ENCODE peak calls at places on chromosomes 11 and 22, in five cellular contexts. K, L, D, J and Q are unnamed samples. For H3K4me1, the result is how much of the 10 kb centered on the place peaks cover.

GRCh38 chr11:11171285-11171684 is 181.8 kb downstream of the CSNK2A3 start:
- DNase-seq in K (peak), L (no peak), D (no peak), J (no peak), Q (no peak)

GRCh38 chr11:119315139-119316016 is 1.6 kb downstream of the MCAM start:
- DNase-seq in K (no peak), L (no peak), D (peak), J (peak), Q (peak)

GRCh38 chr22:45200862-45201511 is 37.3 kb downstream of the NUP50 start:
- DNase-seq in K (no peak), L (no peak), D (no peak), J (no peak), Q (peak)

GRCh38 chr11:44066732-44067131 is 662 bp downstream of the ACCS start:
- DNase-seq in K (no peak), L (peak), D (no peak), J (peak), Q (no peak)

GRCh38 chr11:70066136-70066520 is 12.0 kb upstream of the ANO1 start:
- DNase-seq in K (no peak), L (no peak), D (no peak), J (no peak), Q (no peak)

GRCh38 chr11:97516688-97517087 is 1126.9 kb downstream of the JRKL start:
- DNase-seq in K (no peak), L (no peak), D (no peak), J (no peak), Q (no peak)

GRCh38 chr22:29225422-29226090 is 19.9 kb downstream of the EMID1 start:
- DNase-seq in K (no peak), L (no peak), D (no peak), J (peak), Q (peak)

GRCh38 chr11:19605500-19606371 is 106.9 kb upstream of the NAV2 start:
- DNase-seq in K (no peak), L (peak), D (no peak), J (no peak), Q (no peak)

GRCh38 chr11:46381836-46382643 is 571 bp downstream of the MDK start:
- DNase-seq in K (no peak), L (no peak), D (no peak), J (no peak), Q (peak)

GRCh38 chr22:50641696-50642607 is 14.0 kb upstream of the ARSA start:
- DNase-seq in K (no peak), L (no peak), D (no peak), J (no peak), Q (no peak)

GRCh38 chr22:37503850-37504249 is 15.4 kb downstream of the CARD10 start:
- DNase-seq in K (no peak), L (no peak), D (no peak), J (peak), Q (peak)
- H3K4me1 ChIP-seq in K (under half), L (under half), D (under half), J (half or more), Q (half or more)

DNA sequence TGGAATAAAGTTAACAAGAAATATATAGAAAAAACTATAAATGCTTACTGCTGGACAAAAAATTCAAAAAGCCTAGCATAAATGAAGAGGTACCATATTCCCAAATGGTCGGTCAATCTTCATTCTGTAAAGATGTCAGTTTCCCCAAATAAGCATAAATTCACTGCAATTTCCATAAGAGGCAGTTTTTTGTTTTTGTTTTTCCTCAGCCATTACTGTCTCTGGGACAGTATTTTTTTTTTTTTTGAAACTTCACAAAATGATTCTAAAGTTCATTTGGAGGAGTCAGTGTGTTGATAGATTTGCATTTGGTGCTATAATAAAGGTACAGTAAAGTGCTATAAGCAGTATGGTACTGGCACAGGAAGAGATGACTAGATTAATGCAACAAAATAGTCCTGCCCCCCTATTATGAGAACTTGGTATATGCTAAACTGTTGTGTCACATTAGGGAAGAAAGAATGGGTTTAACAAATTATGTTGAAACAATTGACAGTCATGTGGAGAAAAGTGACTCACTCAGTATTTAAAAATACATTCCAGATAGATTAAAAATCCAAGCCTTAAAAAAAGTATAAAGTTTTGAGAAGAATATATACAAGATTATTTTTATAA is 2.5 kb upstream of the FTH1 start:
- DNase-seq in K (no peak), L (no peak), D (no peak), J (no peak), Q (no peak)
- H3K4me1 ChIP-seq in K (half or more), L (under half), D (under half), J (half or more), Q (under half)

DNA sequence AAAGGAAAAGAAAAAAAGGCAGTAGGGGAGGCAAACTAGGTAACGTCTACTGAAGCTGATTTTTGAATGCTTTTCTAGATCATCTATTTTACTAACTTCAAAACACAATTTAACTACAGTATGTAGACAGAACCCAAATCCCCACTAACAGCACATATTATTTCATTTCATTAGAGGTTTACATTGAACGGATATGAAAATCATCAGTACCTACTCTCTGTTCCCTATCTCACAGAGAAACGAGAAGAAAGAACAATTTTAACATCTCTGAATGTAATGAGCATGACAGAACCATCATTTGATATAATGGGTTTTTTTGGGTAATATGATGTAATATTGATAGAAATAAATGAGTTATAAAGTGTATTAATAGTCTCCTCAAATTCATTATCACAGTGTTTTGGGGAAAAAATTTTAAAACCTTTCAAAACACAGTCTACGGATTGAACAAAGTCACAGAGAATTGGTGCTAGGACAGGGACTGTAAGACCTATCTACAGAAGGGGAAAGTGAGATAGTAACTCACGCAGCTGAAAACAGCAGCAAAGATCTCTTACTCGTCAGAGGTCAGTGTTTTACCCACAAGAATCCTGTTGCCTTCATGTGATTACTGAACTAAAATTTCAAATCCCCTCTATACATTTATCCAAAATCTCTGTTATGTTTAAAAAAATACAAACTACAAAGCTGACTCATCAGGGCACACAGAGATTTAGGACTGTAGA is 77.3 kb downstream of the ZBTB44 start:
- DNase-seq in K (no peak), L (no peak), D (no peak), J (no peak), Q (no peak)
- H3K4me1 ChIP-seq in K (under half), L (under half), D (under half), J (under half), Q (under half)

GRCh38 chr11:122672892-122673291 is 17.4 kb downstream of the UBASH3B start:
- DNase-seq in K (peak), L (no peak), D (no peak), J (peak), Q (no peak)

GRCh38 chr11:122666743-122667142 is 11.2 kb downstream of the UBASH3B start:
- DNase-seq in K (no peak), L (no peak), D (no peak), J (no peak), Q (no peak)

GRCh38 chr11:122671270-122671906 is 15.9 kb downstream of the UBASH3B start:
- DNase-seq in K (no peak), L (no peak), D (no peak), J (no peak), Q (no peak)

GRCh38 chr11:122668562-122669090 is 13.1 kb downstream of the UBASH3B start:
- DNase-seq in K (no peak), L (no peak), D (peak), J (no peak), Q (no peak)

DNA sequence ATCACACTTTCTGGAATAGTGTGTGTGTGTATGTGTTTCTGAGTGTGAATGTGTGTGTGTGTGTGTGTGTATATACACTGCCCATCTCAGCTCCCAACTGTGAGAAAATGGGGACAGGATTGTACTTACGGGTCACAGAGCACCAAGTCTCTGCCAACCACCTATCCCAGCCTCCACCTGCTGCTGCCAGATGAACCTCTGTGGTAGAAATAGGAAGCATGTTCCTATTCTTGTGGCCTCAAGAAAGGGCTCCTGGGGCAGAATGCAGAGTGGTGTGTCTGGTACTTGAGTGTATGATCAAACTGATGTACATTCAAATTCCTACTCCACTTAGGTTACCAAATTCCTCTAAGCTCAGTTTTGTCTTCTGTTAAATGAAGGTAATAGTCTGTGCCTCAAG is 14.6 kb downstream of the UBASH3B start:
- DNase-seq in K (no peak), L (no peak), D (no peak), J (no peak), Q (no peak)
- H3K4me1 ChIP-seq in K (under half), L (under half), D (half or more), J (under half), Q (under half)

GRCh38 chr22:19875531-19876313 is 21.0 kb upstream of the GNB1L start:
- DNase-seq in K (no peak), L (no peak), D (no peak), J (no peak), Q (peak)
- H3K4me1 ChIP-seq in K (under half), L (under half), D (under half), J (under half), Q (under half)

DNA sequence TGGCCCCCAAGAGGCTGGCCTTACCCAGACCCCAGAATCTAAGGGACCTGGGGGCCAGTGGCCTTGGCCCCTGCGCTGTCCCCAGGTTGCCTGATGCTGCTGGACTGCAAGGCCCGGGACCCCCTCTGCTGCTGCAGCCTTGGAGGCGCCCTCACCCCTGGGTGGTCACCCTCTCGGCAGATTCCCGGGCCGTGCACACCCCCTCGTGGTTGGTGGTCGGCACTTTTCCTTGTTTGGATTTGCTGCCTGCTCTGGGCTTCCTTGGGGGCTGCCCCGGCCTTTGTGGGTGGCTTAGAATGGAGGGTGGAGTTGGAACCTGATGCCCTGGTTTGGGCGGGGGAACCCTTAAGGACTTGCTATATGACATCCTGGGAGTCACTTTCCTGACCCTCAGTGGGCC is 5.3 kb downstream of the RIN1 start:
- DNase-seq in K (no peak), L (no peak), D (no peak), J (no peak), Q (no peak)
- H3K4me1 ChIP-seq in K (under half), L (under half), D (under half), J (under half), Q (under half)